ENCODE peak calls at places on chromosomes 5 and 9, in nine cellular contexts. W is ovary, C is kidney, R is IMR-90, O is lung, Q is transverse colon, M is neural progenitor cell, X is right atrium auricular region, G is uterus. N is an unnamed sample. For H3K36me3 and H3K9me3, the result is how much of the 10 kb centered on the place peaks cover.

GRCh38 chr5:136120529-136120928 is 12.1 kb upstream of the SMAD5 start:
- DNase-seq in W (no peak), M (no peak), O (no peak), X (no peak), G (no peak), Q (no peak), R (no peak), C (no peak), N (no peak)

GRCh38 chr9:100306283-100306682 is 46.5 kb downstream of the TEX10 start:
- DNase-seq in G (no peak), Q (no peak), X (no peak), C (no peak), R (no peak), M (no peak), W (no peak), O (no peak), N (no peak)

GRCh38 chr9:16708638-16709435 is 161.6 kb downstream of the BNC2 start:
- DNase-seq in R (peak), W (no peak), X (no peak), Q (no peak), G (no peak), C (no peak), O (no peak), M (peak), N (no peak)

GRCh38 chr5:124655943-124656459 is 90.4 kb downstream of the ZNF608 start:
- DNase-seq in M (no peak), X (no peak), Q (peak), O (peak), C (no peak), R (peak), G (no peak), W (no peak), N (peak)

GRCh38 chr9:117448066-117448465 is 33.2 kb upstream of the ASTN2 start:
- DNase-seq in O (no peak), W (no peak), R (no peak), Q (no peak), G (no peak), X (no peak), C (no peak), M (peak), N (no peak)

GRCh38 chr5:24749701-24750100 is 104.9 kb upstream of the CDH10 start:
- DNase-seq in G (no peak), M (no peak), X (no peak), Q (no peak), C (no peak), O (no peak), W (no peak), R (peak), N (no peak)

GRCh38 chr5:40678021-40678939 is 1.4 kb upstream of the PTGER4 start:
- DNase-seq in O (no peak), Q (no peak), M (no peak), C (no peak), W (no peak), X (no peak), G (no peak), R (no peak), N (no peak)

GRCh38 chr5:90586469-90586868 is 27.9 kb downstream of the ADGRV1 start:
- DNase-seq in O (no peak), R (no peak), M (no peak), W (no peak), X (no peak), C (no peak), G (no peak), Q (no peak), N (no peak)

GRCh38 chr5:42583322-42583721 is 160.1 kb downstream of the GHR start:
- DNase-seq in R (peak), G (peak), X (no peak), M (peak), C (peak), Q (peak), O (peak), W (no peak), N (no peak)

GRCh38 chr9:127253446-127253845 is 11.1 kb upstream of the GARNL3 start:
- DNase-seq in Q (no peak), O (no peak), G (no peak), X (no peak), W (no peak), M (peak), R (no peak), C (no peak), N (no peak)

GRCh38 chr9:90860826-90861225 is 59.2 kb downstream of the SYK start:
- DNase-seq in W (no peak), Q (no peak), R (no peak), C (no peak), M (no peak), G (no peak), O (peak), X (no peak), N (no peak)

GRCh38 chr5:126777257-126777973 is 479 bp downstream of the LMNB1 start:
- DNase-seq in R (peak), O (peak), G (peak), Q (peak), M (peak), W (peak), C (peak), X (no peak), N (peak)

GRCh38 chr9:4192450-4192849 is 107.4 kb downstream of the GLIS3 start:
- DNase-seq in C (no peak), X (no peak), W (no peak), M (no peak), Q (no peak), G (no peak), R (no peak), O (no peak), N (no peak)

GRCh38 chr5:136062563-136063274 is 33.9 kb downstream of the TGFBI start:
- DNase-seq in W (no peak), M (peak), O (no peak), X (peak), Q (no peak), C (no peak), R (peak), G (no peak), N (no peak)

GRCh38 chr9:107633375-107633774 is 143.8 kb upstream of the KLF4 start:
- DNase-seq in C (no peak), X (no peak), R (no peak), Q (no peak), G (no peak), O (no peak), W (no peak), M (no peak), N (no peak)

GRCh38 chr5:119515192-119515591 is 62.9 kb downstream of the HSD17B4 start:
- DNase-seq in R (peak), Q (no peak), X (no peak), M (no peak), C (no peak), O (no peak), W (no peak), G (no peak), N (no peak)

DNA sequence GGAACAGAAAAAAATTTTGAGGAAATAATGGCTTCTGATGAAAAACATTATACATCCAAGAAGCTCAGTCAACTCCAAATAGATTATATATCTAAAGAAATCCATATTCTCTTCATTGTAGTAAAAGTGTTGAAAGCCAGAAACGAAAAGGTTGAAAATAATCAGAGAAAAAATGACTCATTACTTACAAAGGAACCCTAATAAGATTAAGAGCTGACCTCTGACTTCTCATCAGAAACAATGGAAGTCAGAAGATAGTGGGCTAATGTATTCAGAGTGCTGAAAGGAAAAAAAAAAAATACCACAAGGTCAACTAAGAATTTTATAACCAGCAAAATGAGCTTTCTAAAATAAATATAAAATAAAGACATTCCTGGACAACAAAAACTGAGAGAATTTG is 60.0 kb downstream of the HSD17B4 start:
- DNase-seq in M (no peak), C (no peak), X (no peak), W (no peak), G (no peak), R (no peak), O (no peak), Q (no peak), N (no peak)
- TF ChIP-seq CTCF in M (no peak), C (no peak), X (no peak), W (no peak), G (no peak), R (no peak), O (no peak), Q (no peak), N (no peak)

DNA sequence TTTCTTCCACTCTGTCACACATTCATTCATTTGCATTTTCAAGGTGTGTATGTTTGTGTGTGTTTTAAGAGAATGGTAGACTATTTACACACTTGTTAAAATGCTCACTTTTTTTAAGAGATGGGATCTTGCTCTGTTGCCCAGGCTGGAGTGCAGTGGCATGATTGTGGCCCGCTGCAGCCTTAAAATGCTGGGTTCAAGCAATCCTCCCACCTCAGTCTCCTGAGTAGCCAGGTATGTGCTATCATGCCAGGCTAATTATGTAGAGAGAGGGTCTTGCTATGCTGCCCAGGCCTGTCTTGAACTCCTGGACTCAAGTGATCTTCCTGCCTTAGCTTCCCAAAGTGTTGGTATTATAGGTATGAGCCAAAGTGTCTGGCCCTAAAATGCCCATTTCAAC is 173.5 kb downstream of the PDE4D start:
- DNase-seq in Q (no peak), R (no peak), G (no peak), O (no peak), X (no peak), C (no peak), M (no peak), W (no peak), N (no peak)
- H3K36me3 ChIP-seq in Q (under half), R (under half), G (under half), O (under half), X (under half), C (under half), M (under half), W (under half), N (under half)

GRCh38 chr9:136329636-136330405 is 2.5 kb downstream of the GPSM1 start:
- DNase-seq in W (no peak), R (no peak), Q (no peak), M (no peak), X (no peak), O (no peak), C (peak), G (no peak), N (no peak)
- H3K9me3 ChIP-seq in W (under half), R (under half), Q (under half), M (under half), X (under half), O (under half), C (under half), G (under half), N (under half)

GRCh38 chr9:136668983-136669790 is 6.5 kb downstream of the EGFL7 start:
- DNase-seq in G (no peak), C (no peak), M (no peak), O (no peak), Q (no peak), R (no peak), X (no peak), W (no peak), N (peak)

GRCh38 chr9:136666364-136667216 is 3.9 kb downstream of the EGFL7 start:
- DNase-seq in G (no peak), Q (no peak), R (no peak), X (no peak), C (no peak), W (no peak), O (no peak), M (peak), N (no peak)

GRCh38 chr9:136667217-136667939 is 4.7 kb downstream of the EGFL7 start:
- DNase-seq in G (no peak), C (no peak), M (no peak), Q (no peak), X (no peak), R (no peak), W (no peak), O (no peak), N (no peak)

GRCh38 chr9:136669791-136670464 is 7.2 kb downstream of the EGFL7 start:
- DNase-seq in W (no peak), M (no peak), O (no peak), C (no peak), X (no peak), Q (no peak), G (no peak), R (no peak), N (no peak)

DNA sequence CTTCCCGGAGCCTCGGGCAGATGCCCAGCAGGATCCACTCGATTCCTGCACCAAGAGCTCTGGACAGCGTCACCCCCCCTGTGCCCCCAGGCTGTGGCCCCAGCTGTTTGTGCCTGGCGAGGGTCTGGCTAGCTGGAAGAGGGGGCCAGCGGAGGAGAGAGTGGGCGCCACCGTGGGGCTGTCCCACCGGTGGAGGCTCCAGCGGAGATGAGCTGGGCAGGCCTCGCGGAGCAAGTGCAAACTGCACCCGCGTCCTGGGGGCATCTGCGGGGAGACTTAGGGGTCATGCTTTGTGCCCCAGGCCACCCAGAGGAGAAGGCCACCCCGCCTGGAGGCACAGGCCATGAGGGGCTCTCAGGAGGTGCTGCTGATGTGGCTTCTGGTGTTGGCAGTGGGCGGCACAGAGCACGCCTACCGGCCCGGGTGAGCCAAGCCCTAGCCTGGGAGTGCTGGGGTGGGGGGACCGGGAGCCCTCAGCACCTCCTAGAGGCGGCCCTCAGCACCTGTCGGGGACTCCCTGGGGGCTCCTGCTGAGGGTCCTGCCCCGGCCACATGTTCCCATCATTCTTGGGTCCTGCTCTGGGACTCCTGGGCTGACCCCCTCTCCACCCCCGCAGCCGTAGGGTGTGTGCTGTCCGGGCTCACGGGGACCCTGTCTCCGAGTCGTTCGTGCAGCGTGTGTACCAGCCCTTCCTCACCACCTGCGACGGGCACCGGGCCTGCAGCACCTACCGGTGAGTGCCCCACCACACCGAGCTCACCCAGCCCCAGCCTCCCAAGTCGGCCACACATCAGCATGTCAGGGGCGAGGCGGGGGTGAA is 5.4 kb downstream of the EGFL7 start:
- DNase-seq in Q (no peak), G (no peak), M (no peak), X (no peak), W (no peak), O (no peak), C (no peak), R (no peak), N (no peak)
- TF ChIP-seq CTCF in Q (no peak), G (no peak), M (no peak), X (no peak), W (no peak), O (no peak), C (no peak), R (no peak), N (no peak)

DNA sequence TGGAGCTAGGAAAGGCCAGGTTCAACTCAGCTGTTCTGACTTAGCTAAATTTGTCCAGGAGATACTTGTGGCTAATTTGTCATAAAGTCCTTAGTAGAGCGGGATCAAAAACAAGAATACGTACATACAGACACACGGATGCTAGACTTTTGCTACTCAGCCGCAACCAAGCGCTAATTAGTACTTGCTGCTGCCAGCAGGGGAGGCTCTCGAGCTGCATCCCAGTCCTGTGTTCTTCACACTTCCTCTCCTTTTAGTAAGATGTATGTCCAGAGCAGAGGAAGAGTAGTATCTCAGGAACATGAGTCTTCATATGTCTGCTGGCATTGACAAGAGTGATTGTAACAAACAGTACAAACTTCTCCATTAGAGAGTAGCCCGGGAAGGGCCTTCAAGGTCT is 58.3 kb downstream of the CYFIP2 start:
- DNase-seq in O (no peak), X (no peak), M (no peak), Q (no peak), C (no peak), W (no peak), R (no peak), G (no peak), N (no peak)
- H3K36me3 ChIP-seq in O (under half), X (under half), M (under half), Q (under half), C (half or more), W (under half), R (under half), G (under half), N (under half)

DNA sequence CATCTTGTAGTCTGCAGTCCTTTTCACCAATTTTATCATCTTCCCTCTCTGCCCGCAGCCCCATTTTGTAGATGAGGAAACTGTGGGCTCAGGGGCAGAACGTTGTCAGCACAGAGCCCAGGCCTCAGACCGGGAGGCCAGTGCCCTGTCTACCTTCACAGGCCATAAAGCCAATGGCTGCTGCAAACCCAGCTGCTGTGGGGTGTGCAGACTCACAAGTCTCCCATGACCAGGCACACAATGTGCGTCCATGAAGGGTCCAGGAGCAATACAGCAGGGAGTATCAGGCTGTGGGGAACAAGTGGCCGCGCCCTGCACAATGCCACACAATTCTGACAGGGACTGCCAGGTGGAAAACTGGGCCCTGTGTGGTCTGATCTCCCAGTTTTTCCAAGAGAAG is 71.0 kb downstream of the COL23A1 start:
- DNase-seq in M (no peak), X (no peak), W (no peak), Q (no peak), C (no peak), R (no peak), G (no peak), O (no peak), N (no peak)
- H3K9me3 ChIP-seq in M (under half), X (under half), W (under half), Q (under half), C (under half), R (under half), G (under half), O (under half), N (under half)

GRCh38 chr5:163534476-163535172 is 29.2 kb downstream of the MAT2B start:
- DNase-seq in G (no peak), O (no peak), R (no peak), M (no peak), W (no peak), Q (no peak), X (no peak), C (no peak), N (no peak)

GRCh38 chr5:163532203-163532892 is 26.9 kb downstream of the MAT2B start:
- DNase-seq in M (no peak), R (no peak), Q (no peak), X (no peak), W (no peak), O (no peak), C (no peak), G (no peak), N (no peak)

GRCh38 chr5:163533229-163533628 is 27.8 kb downstream of the MAT2B start:
- DNase-seq in O (no peak), Q (no peak), M (peak), C (no peak), X (no peak), G (no peak), W (no peak), R (no peak), N (no peak)

GRCh38 chr5:163529698-163530097 is 24.3 kb downstream of the MAT2B start:
- DNase-seq in Q (no peak), X (no peak), W (peak), R (no peak), O (no peak), G (no peak), M (no peak), C (no peak), N (no peak)

GRCh38 chr5:163531272-163531671 is 25.9 kb downstream of the MAT2B start:
- DNase-seq in C (no peak), R (no peak), O (no peak), X (no peak), M (no peak), W (no peak), Q (no peak), G (no peak), N (no peak)
- TF ChIP-seq CTCF in C (no peak), R (no peak), O (no peak), X (no peak), M (no peak), W (no peak), Q (no peak), G (no peak), N (no peak)

N was measured in pancreas.